ENCODE peak calls at places on chromosomes 11 and 22, in five cellular contexts. N is tibial nerve, T is mucosa of descending colon, Z is prostate gland, G is HAP-1. R is an unnamed sample. For H3K4me1, the result is how much of the 10 kb centered on the place peaks cover.

GRCh38 chr11:2584812-2585565 is 114.8 kb downstream of the KCNQ1OT1 start:
- DNase-seq in G (peak), N (no peak), T (peak), Z (no peak), R (no peak)

GRCh38 chr11:122755941-122756340 is 82.4 kb upstream of the CRTAM start:
- DNase-seq in Z (no peak), T (no peak), N (no peak), G (no peak), R (no peak)

GRCh38 chr11:103637250-103637649 is 399.2 kb upstream of the DDI1 start:
- DNase-seq in T (no peak), G (peak), N (no peak), Z (no peak), R (no peak)

GRCh38 chr22:36860821-36861659 is at the start of gene NCF4:
- DNase-seq in N (peak), G (no peak), Z (peak), T (peak), R (peak)

GRCh38 chr11:14673824-14674432 is 30.3 kb downstream of the PDE3B start:
- DNase-seq in G (no peak), T (no peak), Z (no peak), N (no peak), R (no peak)

GRCh38 chr11:120167659-120168058 is 29.7 kb upstream of the TRIM29 start:
- DNase-seq in T (no peak), G (no peak), N (no peak), Z (no peak), R (no peak)

GRCh38 chr11:12117200-12117995 is 7.0 kb downstream of the MICAL2 start:
- DNase-seq in Z (no peak), G (no peak), N (no peak), T (no peak), R (no peak)

GRCh38 chr11:4821021-4821420 is at the start of gene OR51F2:
- DNase-seq in Z (no peak), T (no peak), G (no peak), N (no peak), R (no peak)

GRCh38 chr22:36552300-36552699 is 23.3 kb upstream of the EIF3D start:
- DNase-seq in G (no peak), Z (no peak), T (no peak), N (no peak), R (peak)

GRCh38 chr22:19565921-19566598 is 41.9 kb upstream of the CLDN5 start:
- DNase-seq in N (no peak), Z (no peak), T (no peak), G (no peak), R (no peak)

GRCh38 chr11:72247584-72247983 is 3.6 kb upstream of the PHOX2A start:
- DNase-seq in Z (no peak), T (no peak), N (no peak), G (no peak), R (no peak)

GRCh38 chr11:35260342-35260985 is 121.5 kb downstream of the CD44 start:
- DNase-seq in T (no peak), N (no peak), G (no peak), Z (no peak), R (peak)

GRCh38 chr22:35330258-35330861 is 30.7 kb downstream of the TOM1 start:
- DNase-seq in G (no peak), T (peak), Z (peak), N (peak), R (peak)

GRCh38 chr22:46777609-46777970 is 15.1 kb downstream of the TBC1D22A start:
- DNase-seq in T (peak), Z (no peak), N (peak), G (no peak), R (peak)

GRCh38 chr11:110015695-110016094 is 77.5 kb upstream of the ZC3H12C start:
- DNase-seq in Z (no peak), G (no peak), T (no peak), N (no peak), R (no peak)

DNA sequence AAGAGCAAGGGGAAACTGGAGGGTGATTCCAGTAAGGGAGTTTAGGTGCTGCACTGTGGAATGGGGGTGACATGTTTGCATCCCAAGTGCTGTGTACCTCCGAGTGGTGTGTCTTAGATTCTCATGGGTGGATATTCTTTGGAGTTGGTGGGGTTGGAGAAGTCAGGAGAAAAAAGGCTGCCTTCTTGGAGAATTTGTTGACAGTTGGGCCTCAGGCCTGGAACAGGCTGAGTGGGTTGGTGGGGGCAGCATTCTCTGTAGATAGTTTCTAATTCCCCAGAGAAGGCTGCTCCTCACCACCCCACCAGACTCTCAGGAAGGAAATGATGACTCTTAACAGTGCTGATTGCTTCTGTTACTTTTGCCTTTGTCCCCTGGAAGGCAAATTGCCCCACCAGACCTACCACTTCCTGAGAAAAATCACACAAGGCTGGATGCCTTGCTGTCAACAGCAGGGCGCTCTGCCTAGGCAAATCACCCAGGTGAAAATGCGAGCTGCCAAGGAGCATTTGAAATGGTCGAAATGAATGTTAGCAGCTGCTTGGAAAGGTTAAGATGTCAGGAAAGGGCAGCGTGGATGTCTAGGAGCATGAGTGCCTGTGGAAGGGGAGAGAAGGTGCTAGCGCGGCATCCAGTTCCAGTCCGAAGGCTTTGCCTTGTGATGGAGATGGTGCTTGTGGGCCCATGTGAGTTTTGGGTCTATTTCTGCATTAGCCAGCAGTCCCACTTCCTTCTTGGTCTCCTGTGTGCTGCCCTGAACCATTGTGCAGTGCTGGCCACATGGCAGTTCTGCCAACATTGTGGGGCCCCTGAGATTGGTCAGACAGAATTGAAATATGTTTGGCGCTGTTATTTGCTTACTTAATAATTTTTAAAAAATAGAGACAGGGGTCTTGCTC is 29.7 kb upstream of the SORL1-AS1 start:
- DNase-seq in T (no peak), N (no peak), Z (no peak), G (no peak), R (no peak)
- H3K4me1 ChIP-seq in T (under half), N (under half), Z (under half), G (under half), R (under half)

GRCh38 chr22:21587803-21588611 is 20.5 kb downstream of the UBE2L3 start:
- DNase-seq in G (no peak), N (no peak), Z (no peak), T (no peak), R (no peak)
- H3K4me1 ChIP-seq in G (under half), N (under half), Z (under half), T (under half), R (under half)

DNA sequence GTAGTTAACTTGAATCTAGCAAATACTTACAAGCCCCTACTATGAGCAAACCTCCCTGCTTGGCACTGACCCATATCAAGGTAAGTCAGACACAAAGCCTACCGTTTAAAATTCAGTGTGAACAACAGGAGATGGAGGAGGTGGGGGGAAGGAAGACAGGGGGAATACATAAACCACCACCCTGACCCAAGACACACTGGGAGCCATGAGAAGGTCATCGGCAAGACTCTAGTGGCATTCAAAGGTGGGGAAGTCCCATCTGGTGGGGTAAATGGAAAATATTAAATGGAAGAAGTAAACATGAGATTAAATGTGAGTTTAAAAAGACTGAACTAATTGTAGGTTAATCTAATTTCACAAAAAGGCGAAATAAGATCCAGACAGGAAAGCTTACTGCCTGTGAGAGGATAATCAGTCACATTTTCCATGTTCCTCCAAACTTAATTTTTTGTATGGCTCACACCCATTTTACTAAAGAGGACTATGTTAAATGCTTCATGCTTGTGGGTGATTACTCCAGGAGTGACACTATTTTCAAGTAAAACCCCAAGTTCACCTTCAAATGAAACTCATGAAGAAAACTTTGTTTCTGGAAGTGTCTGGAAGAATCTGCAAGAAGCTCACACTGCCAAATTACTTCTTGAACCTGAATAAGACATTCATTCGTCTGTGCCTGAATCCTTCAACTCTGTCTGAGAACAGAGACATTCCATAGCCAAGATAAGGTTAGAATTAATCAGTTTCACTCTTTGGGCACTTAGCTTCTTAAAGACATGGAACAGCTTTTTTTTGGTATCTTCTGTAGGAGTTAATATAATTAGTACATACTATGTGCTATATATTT is 51.7 kb downstream of the PITPNB start:
- DNase-seq in N (no peak), T (no peak), G (no peak), Z (no peak), R (no peak)
- H3K4me1 ChIP-seq in N (under half), T (under half), G (under half), Z (under half), R (under half)

GRCh38 chr11:65858354-65859133 is 564 bp upstream of the CFL1 start:
- DNase-seq in T (no peak), Z (no peak), N (no peak), G (no peak), R (no peak)
- H3K4me1 ChIP-seq in T (under half), Z (under half), N (under half), G (under half), R (under half)

R was measured in Karpas-422.